ENCODE peak calls at places on chromosomes 2 and 18, in seven cellular contexts. I is colonic mucosa; C is MM.1S; F is astrocyte; J is body of pancreas; A is CD8-positive, alpha-beta T cell; V is GM12878. H is an unnamed sample.

GRCh38 chr2:178865121-178865520 is 57.9 kb upstream of the TTN start:
- DNase-seq in I (no peak), C (no peak), F (no peak), J (peak; percentile 19), A (no peak), V (no peak), H (no peak)

GRCh38 chr2:37652199-37652640 is 19.2 kb downstream of the CDC42EP3 start:
- DNase-seq in I (no peak), C (peak; percentile 67), F (peak; percentile 95), J (no peak), A (no peak), V (no peak), H (no peak)

GRCh38 chr2:241379481-241380480 is 23.7 kb downstream of the FARP2 start:
- DNase-seq in I (no peak), C (peak; percentile 76), F (peak; percentile 29), J (no peak), A (no peak), V (no peak), H (no peak)

GRCh38 chr2:65377556-65378307 is 54.7 kb downstream of the SPRED2 start:
- DNase-seq in I (peak; percentile 56), C (no peak), F (peak; percentile 82), J (no peak), A (no peak), V (no peak), H (peak; percentile 31)

GRCh38 chr2:174985624-174986023 is 19.6 kb downstream of the CHN1 start:
- DNase-seq in I (no peak), C (no peak), F (no peak), J (no peak), A (no peak), V (no peak), H (peak; percentile 62)

GRCh38 chr2:10398496-10398895 is 49.6 kb downstream of the ODC1 start:
- DNase-seq in I (peak; percentile 86), C (no peak), F (no peak), J (no peak), A (no peak), V (no peak), H (no peak)

GRCh38 chr18:31268985-31269406 is 49.0 kb upstream of the DSG1 start:
- DNase-seq in I (peak; percentile 34), C (no peak), F (peak; percentile 26), J (peak; percentile 14), A (no peak), V (peak; percentile 51), H (no peak)

GRCh38 chr2:20528713-20529112 is 81.8 kb downstream of the RHOB start:
- DNase-seq in I (no peak), C (no peak), F (no peak), J (no peak), A (no peak), V (no peak), H (no peak)

DNA sequence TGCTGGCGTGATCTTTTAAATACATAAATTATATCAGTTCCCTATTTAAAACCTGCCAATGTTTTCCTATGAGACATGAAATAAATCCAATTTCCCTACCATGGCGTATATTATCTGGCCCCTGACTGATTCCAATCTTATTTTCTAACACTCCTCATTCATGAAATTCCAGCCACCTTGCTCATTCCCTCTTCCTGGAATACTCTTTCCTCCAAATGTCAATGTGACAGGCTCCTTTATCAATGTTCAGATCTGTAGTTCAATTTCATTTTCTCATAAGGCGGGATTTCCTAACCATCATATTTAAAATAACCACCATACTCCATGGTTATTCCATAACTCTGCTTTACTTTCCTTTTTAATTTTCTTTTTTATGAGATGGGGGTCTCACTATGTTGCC is 22.0 kb downstream of the SP3 start:
- DNase-seq in I (no peak), C (no peak), F (peak; percentile 41), J (no peak), A (no peak), V (no peak), H (no peak)
- H3K4me1 ChIP-seq in I (no peaks in the 10 kb centered on the region), C (peaks cover 24% of the 10 kb centered on the region), F (peaks cover 29% of the 10 kb centered on the region), J (peaks cover 19% of the 10 kb centered on the region), A (peaks cover 72% of the 10 kb centered on the region), V (peaks cover 20% of the 10 kb centered on the region), H (no peaks in the 10 kb centered on the region)

GRCh38 chr2:197198890-197199289 is 111.7 kb downstream of the ANKRD44 start:
- DNase-seq in I (peak; percentile 54), C (peak; percentile 97), F (no peak), J (peak; percentile 30), A (peak; percentile 78), V (peak; percentile 98), H (no peak)
- H3K4me3 ChIP-seq in I (no peak overlapping the region), C (peak overlapping the region; percentile 24), F (no peak overlapping the region), J (no peak overlapping the region), A (no peak overlapping the region), V (peak overlapping the region; percentile 53), H (no peak overlapping the region)

GRCh38 chr2:177335917-177336450 is 56.6 kb upstream of the AGPS start:
- DNase-seq in I (no peak), C (no peak), F (peak; percentile 46), J (no peak), A (no peak), V (no peak), H (no peak)

GRCh38 chr2:177340158-177340557 is 52.4 kb upstream of the AGPS start:
- DNase-seq in I (no peak), C (no peak), F (no peak), J (no peak), A (no peak), V (no peak), H (no peak)

GRCh38 chr2:177342736-177343135 is 49.8 kb upstream of the AGPS start:
- DNase-seq in I (no peak), C (no peak), F (no peak), J (no peak), A (no peak), V (no peak), H (no peak)

GRCh38 chr2:177334940-177335543 is 57.5 kb upstream of the AGPS start:
- DNase-seq in I (no peak), C (peak; percentile 41), F (no peak), J (no peak), A (no peak), V (no peak), H (peak; percentile 27)

GRCh38 chr2:177338177-177338721 is 54.3 kb upstream of the AGPS start:
- DNase-seq in I (no peak), C (no peak), F (peak; percentile 78), J (no peak), A (no peak), V (no peak), H (peak; percentile 5)
- H3K27ac ChIP-seq in I (no peak overlapping the region), C (no peak overlapping the region), F (peak overlapping the region; percentile 64), J (no peak overlapping the region), A (no peak overlapping the region), V (no peak overlapping the region), H (peak overlapping the region; percentile 21)

DNA sequence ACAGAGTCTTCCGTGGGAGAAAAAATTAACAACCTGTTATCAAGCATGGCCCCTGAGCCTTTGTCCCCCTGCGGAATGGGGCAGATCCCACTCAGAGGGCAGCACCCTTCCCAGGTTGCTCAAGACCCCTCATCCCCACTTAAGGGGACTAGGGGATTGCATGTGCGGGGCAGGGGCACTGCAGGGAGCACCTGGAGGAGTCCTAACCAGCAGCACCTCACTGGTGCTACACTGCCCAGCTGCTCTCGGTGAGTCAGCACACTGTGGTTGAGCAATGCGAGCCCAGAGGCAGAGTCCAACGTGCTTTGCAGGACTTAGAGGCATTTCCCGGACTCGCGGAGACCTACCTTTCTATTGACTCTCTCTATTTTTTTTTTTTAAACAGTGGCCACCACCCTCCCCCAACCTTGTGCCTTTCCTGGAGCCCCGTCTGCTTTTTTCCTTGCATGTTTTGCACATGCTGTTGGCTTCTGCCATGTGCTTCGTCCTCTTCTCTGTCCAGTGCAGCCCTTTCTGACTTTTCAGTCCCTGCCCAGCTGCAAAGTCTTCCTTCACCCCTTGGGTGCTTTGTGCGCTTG is 74.0 kb downstream of the IL1R2 start:
- DNase-seq in I (no peak), C (no peak), F (peak; percentile 90), J (no peak), A (no peak), V (no peak), H (peak; percentile 12)
- H3K4me1 ChIP-seq in I (peaks cover 11% of the 10 kb centered on the region), C (no peaks in the 10 kb centered on the region), F (peaks cover 43% of the 10 kb centered on the region), J (peaks cover 49% of the 10 kb centered on the region), A (no peaks in the 10 kb centered on the region), V (no peaks in the 10 kb centered on the region), H (no peaks in the 10 kb centered on the region)

GRCh38 chr2:216888086-216888485 is 28.2 kb upstream of the TNP1 start:
- DNase-seq in I (no peak), C (no peak), F (no peak), J (no peak), A (no peak), V (no peak), H (no peak)
- H3K4me3 ChIP-seq in I (no peak overlapping the region), C (no peak overlapping the region), F (no peak overlapping the region), J (no peak overlapping the region), A (no peak overlapping the region), V (no peak overlapping the region), H (no peak overlapping the region)

DNA sequence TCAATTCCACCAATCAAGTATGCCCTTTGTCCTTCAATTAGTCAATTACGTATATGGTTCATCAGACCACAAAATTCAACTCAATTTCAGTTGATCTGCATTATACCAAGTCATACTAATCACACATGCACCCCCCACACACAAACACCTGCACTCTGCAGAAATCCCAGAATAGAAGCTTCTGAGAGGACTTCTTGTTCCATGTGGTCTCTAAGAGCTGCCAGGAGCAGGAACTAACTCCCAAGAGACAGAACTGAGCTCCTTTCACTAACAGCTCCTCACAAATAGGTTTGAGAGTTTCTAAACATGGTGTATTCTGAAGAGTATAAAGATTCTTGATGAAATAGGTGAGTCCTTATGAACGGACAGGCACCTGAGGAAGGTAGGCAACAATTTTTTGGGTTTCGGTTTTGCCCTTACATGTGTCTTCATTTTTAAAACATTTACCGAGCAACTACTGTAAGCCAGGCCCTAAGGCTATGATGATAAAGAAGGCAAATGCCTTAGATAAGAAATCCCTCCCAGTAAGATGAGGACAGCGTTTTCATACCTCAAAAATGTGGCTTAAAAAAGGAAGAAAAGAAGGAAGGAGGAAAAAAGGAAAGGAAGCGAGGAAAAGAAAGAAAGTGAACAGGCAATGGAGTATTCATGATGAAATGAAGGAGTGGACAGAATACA is 183.1 kb downstream of the PID1 start:
- DNase-seq in I (no peak), C (no peak), F (peak; percentile 15), J (no peak), A (no peak), V (no peak), H (no peak)
- H3K27ac ChIP-seq in I (no peak overlapping the region), C (no peak overlapping the region), F (no peak overlapping the region), J (no peak overlapping the region), A (no peak overlapping the region), V (no peak overlapping the region), H (no peak overlapping the region)

H was measured in SJCRH30.